ENCODE peak calls at places on chromosome 14, in eight cellular contexts. O is spleen, E is BJ, Y is suprapubic skin, U is aorta, L is uterus, K is small intestine, D is hepatocyte. I is an unnamed sample. For H3K36me3 and H3K27me3, the result is how much of the 10 kb centered on the place peaks cover.

GRCh38 chr14:87888136-87888999 is 104.6 kb downstream of the GALC start:
- DNase-seq in K (peak), O (no peak), D (peak), E (no peak), L (peak), U (no peak), Y (no peak), I (peak)

GRCh38 chr14:24172871-24173281 is 996 bp downstream of the REC8 start:
- DNase-seq in D (no peak), K (no peak), E (no peak), L (no peak), Y (no peak), O (no peak), U (peak), I (no peak)

GRCh38 chr14:35159742-35160409 is 37.5 kb downstream of the PRORP start:
- DNase-seq in K (peak), E (peak), U (no peak), L (no peak), O (no peak), Y (no peak), D (peak), I (no peak)

GRCh38 chr14:103696466-103697071 is 18.7 kb downstream of the XRCC3 start:
- DNase-seq in L (peak), K (no peak), O (peak), U (peak), Y (no peak), D (no peak), E (no peak), I (peak)

GRCh38 chr14:31208546-31209424 is 1.2 kb upstream of the HECTD1 start:
- DNase-seq in D (no peak), K (no peak), E (no peak), Y (no peak), O (no peak), U (no peak), L (no peak), I (no peak)

GRCh38 chr14:56562883-56563282 is 16.7 kb upstream of the TMEM260 start:
- DNase-seq in K (no peak), L (no peak), E (no peak), U (no peak), Y (no peak), D (no peak), O (no peak), I (no peak)

GRCh38 chr14:96192975-96193805 is 11.4 kb upstream of the BDKRB2 start:
- DNase-seq in D (no peak), K (no peak), O (no peak), U (no peak), L (no peak), Y (no peak), E (no peak), I (no peak)

GRCh38 chr14:81831128-81831815 is 297.6 kb upstream of the SEL1L start:
- DNase-seq in O (no peak), D (peak), K (peak), U (no peak), L (no peak), E (no peak), Y (no peak), I (peak)

GRCh38 chr14:105528197-105528858 is 1.9 kb downstream of the TMEM121 start:
- DNase-seq in K (peak), D (peak), E (no peak), U (peak), L (peak), Y (no peak), O (peak), I (peak)

GRCh38 chr14:104419865-104420458 is 159.6 kb upstream of the C14orf180 start:
- DNase-seq in Y (no peak), O (no peak), E (no peak), K (no peak), U (no peak), D (no peak), L (no peak), I (peak)

GRCh38 chr14:38367922-38368321 is 112.0 kb upstream of the CLEC14A start:
- DNase-seq in K (no peak), E (no peak), O (no peak), D (no peak), Y (no peak), L (no peak), U (no peak), I (no peak)

GRCh38 chr14:65065719-65066118 is 36.6 kb downstream of the MAX start:
- DNase-seq in L (no peak), Y (no peak), E (no peak), U (no peak), O (no peak), D (no peak), K (no peak), I (no peak)

GRCh38 chr14:47040490-47040889 is 388.9 kb upstream of the RPL10L start:
- DNase-seq in L (no peak), Y (no peak), D (peak), E (no peak), O (no peak), U (no peak), K (peak), I (peak)

GRCh38 chr14:61454545-61454944 is 133.2 kb downstream of the PRKCH start:
- DNase-seq in L (no peak), D (no peak), Y (no peak), E (no peak), O (no peak), K (no peak), U (no peak), I (no peak)

GRCh38 chr14:20801726-20802125 is 918 bp downstream of the RNASE1 start:
- DNase-seq in K (peak), E (no peak), D (no peak), U (no peak), Y (no peak), O (no peak), L (no peak), I (no peak)

GRCh38 chr14:66643344-66643743 is 135.4 kb downstream of the GPHN start:
- DNase-seq in L (no peak), D (no peak), E (no peak), O (no peak), K (no peak), U (no peak), Y (no peak), I (no peak)

GRCh38 chr14:91357731-91358319 is 59.8 kb downstream of the CCDC88C start:
- DNase-seq in Y (no peak), L (no peak), E (no peak), D (no peak), K (no peak), O (peak), U (no peak), I (no peak)

GRCh38 chr14:74135386-74135785 is 50.6 kb downstream of the LIN52 start:
- DNase-seq in D (no peak), Y (no peak), U (no peak), O (no peak), L (no peak), K (no peak), E (no peak), I (no peak)

GRCh38 chr14:33589334-33589733 is 361.5 kb downstream of the EGLN3 start:
- DNase-seq in Y (no peak), E (peak), L (peak), K (peak), U (no peak), D (peak), O (no peak), I (no peak)

GRCh38 chr14:44959538-44959937 is 2.2 kb downstream of the KLHL28 start:
- DNase-seq in O (no peak), K (no peak), Y (no peak), D (no peak), L (no peak), U (no peak), E (no peak), I (no peak)

GRCh38 chr14:100762089-100762515 is 35.4 kb downstream of the DLK1 start:
- DNase-seq in L (no peak), K (no peak), D (no peak), O (no peak), Y (peak), E (peak), U (no peak), I (no peak)

GRCh38 chr14:28779416-28779941 is 12.9 kb downstream of the FOXG1 start:
- DNase-seq in U (no peak), D (no peak), L (no peak), K (no peak), Y (no peak), O (no peak), E (no peak), I (no peak)

GRCh38 chr14:98754343-98755025 is 517.5 kb downstream of the BCL11B start:
- DNase-seq in O (no peak), L (no peak), D (no peak), U (no peak), K (no peak), Y (no peak), E (no peak), I (no peak)

GRCh38 chr14:90576581-90576980 is 179.8 kb downstream of the CALM1 start:
- DNase-seq in D (peak), O (no peak), K (no peak), E (no peak), Y (no peak), U (peak), L (no peak), I (peak)

GRCh38 chr14:54818201-54819133 is 84.2 kb downstream of the GCH1 start:
- DNase-seq in E (peak), L (peak), K (peak), Y (no peak), O (no peak), D (peak), U (no peak), I (no peak)

GRCh38 chr14:96162265-96162664 is 42.4 kb upstream of the BDKRB2 start:
- DNase-seq in K (no peak), O (no peak), U (no peak), E (no peak), D (no peak), Y (no peak), L (no peak), I (no peak)

GRCh38 chr14:70268760-70269159 is 80.0 kb upstream of the SLC8A3 start:
- DNase-seq in L (no peak), K (no peak), D (no peak), O (no peak), U (no peak), Y (no peak), E (no peak), I (no peak)

GRCh38 chr14:71638523-71639196 is 293.6 kb upstream of the RGS6 start:
- DNase-seq in O (no peak), Y (no peak), U (no peak), D (no peak), E (no peak), L (no peak), K (no peak), I (no peak)

GRCh38 chr14:73266317-73266716 is 29.0 kb downstream of the PAPLN start:
- DNase-seq in D (no peak), K (no peak), Y (no peak), O (no peak), E (no peak), U (no peak), L (no peak), I (peak)

GRCh38 chr14:81772391-81772790 is 238.7 kb upstream of the SEL1L start:
- DNase-seq in L (no peak), E (no peak), U (no peak), K (no peak), Y (no peak), O (no peak), D (no peak), I (no peak)

GRCh38 chr14:69315302-69315701 is 55.3 kb downstream of the GALNT16 start:
- DNase-seq in K (peak), Y (peak), D (no peak), L (peak), U (peak), O (peak), E (no peak), I (no peak)

GRCh38 chr14:81766597-81766996 is 232.9 kb upstream of the SEL1L start:
- DNase-seq in K (no peak), E (no peak), D (no peak), L (no peak), Y (no peak), U (no peak), O (no peak), I (no peak)

GRCh38 chr14:28661171-28661772 is 105.3 kb upstream of the FOXG1 start:
- DNase-seq in K (no peak), O (no peak), L (no peak), D (no peak), E (no peak), Y (no peak), U (no peak), I (peak)

GRCh38 chr14:98411154-98411553 is 860.8 kb downstream of the BCL11B start:
- DNase-seq in Y (no peak), L (no peak), O (no peak), U (no peak), K (no peak), E (no peak), D (no peak), I (no peak)

GRCh38 chr14:59931237-59931636 is 11.3 kb downstream of the LRRC9 start:
- DNase-seq in D (no peak), E (no peak), L (no peak), K (peak), Y (no peak), U (no peak), O (no peak), I (no peak)

GRCh38 chr14:103607822-103608221 is 21.2 kb upstream of the KLC1 start:
- DNase-seq in E (no peak), Y (no peak), O (no peak), D (no peak), K (no peak), U (no peak), L (no peak), I (peak)

DNA sequence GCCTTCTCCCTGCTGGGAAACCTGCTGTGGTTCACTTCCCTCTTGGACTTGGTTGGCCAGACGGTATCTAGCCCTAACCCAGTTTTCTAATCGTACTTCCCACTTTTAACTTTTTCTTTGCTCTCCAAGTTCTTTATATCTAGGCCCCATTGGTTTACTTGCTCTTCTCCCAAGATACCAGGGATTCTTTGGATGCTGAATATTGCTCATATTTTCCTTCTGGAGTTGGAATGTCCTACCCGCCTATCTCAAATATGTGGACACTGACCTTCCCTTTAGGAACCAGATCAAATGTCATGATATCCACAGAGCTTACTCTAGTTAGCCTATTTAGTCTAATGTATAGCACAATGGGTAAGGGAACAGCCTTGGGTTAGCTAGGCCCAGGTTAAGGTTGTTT is 228.6 kb downstream of the DACT1 start:
- DNase-seq in K (no peak), D (no peak), E (no peak), U (no peak), L (no peak), O (no peak), Y (no peak), I (no peak)
- H3K4me3 ChIP-seq in K (no peak), D (no peak), E (no peak), U (no peak), L (no peak), O (no peak), Y (no peak), I (no peak)

GRCh38 chr14:49581209-49581960 is 4.8 kb downstream of the RPS29 start:
- DNase-seq in K (no peak), D (no peak), E (no peak), L (no peak), O (no peak), Y (no peak), U (no peak), I (no peak)
- H3K36me3 ChIP-seq in K (under half), D (under half), E (under half), L (under half), O (under half), Y (under half), U (under half), I (under half)

GRCh38 chr14:79280400-79280670 is 931.0 kb downstream of the DIO2 start:
- DNase-seq in O (no peak), Y (no peak), K (no peak), E (no peak), D (no peak), U (no peak), L (no peak), I (no peak)

GRCh38 chr14:79279645-79280399 is 931.5 kb downstream of the DIO2 start:
- DNase-seq in D (peak), Y (no peak), E (no peak), L (peak), K (peak), U (peak), O (no peak), I (peak)

GRCh38 chr14:79278286-79278797 is 933.0 kb downstream of the DIO2 start:
- DNase-seq in L (no peak), K (no peak), D (no peak), U (no peak), E (no peak), O (no peak), Y (no peak), I (peak)

GRCh38 chr14:79281244-79282199 is 929.8 kb downstream of the DIO2 start:
- DNase-seq in D (no peak), O (no peak), K (no peak), L (no peak), E (no peak), U (no peak), Y (no peak), I (peak)

GRCh38 chr14:79278798-79279644 is 932.3 kb downstream of the DIO2 start:
- DNase-seq in O (no peak), D (peak), K (peak), Y (no peak), U (peak), L (peak), E (peak), I (peak)
- H3K27me3 ChIP-seq in O (half or more), D (half or more), K (under half), Y (under half), U (under half), L (under half), E (under half), I (under half)

DNA sequence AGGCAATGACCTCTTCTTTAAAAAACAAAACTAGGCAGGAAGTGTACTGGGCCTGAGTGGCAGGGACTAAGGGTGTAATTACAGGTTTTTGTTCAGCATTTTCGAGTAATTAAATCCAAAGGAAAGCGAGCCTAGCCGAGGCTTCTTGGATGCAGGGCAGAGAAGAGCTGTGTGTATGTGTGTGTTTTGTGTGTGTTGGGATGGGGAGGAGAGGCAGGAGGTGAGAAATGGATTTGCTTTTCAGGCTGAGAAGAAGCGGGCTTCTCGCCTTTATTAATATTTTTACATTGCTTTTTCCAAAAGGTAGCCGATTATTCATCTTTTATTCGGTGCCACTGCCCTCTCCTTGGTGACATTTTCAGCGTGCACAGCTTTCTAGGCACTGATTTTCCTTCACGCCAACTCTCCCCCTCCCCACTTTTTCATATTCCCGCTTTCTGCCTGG is 8.9 kb upstream of the IRF2BPL start:
- DNase-seq in O (no peak), U (no peak), L (no peak), D (no peak), Y (no peak), K (no peak), E (no peak), I (no peak)
- H3K4me3 ChIP-seq in O (no peak), U (no peak), L (no peak), D (no peak), Y (no peak), K (no peak), E (no peak), I (peak)

GRCh38 chr14:22841769-22842168 is 5.4 kb downstream of the MMP14 start:
- DNase-seq in L (no peak), U (peak), K (no peak), E (no peak), Y (no peak), D (no peak), O (no peak), I (no peak)
- H3K36me3 ChIP-seq in L (under half), U (under half), K (under half), E (half or more), Y (half or more), D (under half), O (under half), I (under half)

GRCh38 chr14:36582011-36582873 is at the start of gene NKX2-8:
- DNase-seq in L (no peak), O (no peak), D (peak), K (no peak), U (no peak), Y (no peak), E (no peak), I (peak)
- H3K27me3 ChIP-seq in L (under half), O (half or more), D (half or more), K (half or more), U (under half), Y (half or more), E (under half), I (half or more)

I was measured in H7.